ENCODE peak calls at places on chromosomes 3 and 15, in five cellular contexts. R is IMR-90, Y is H9, C is GM23248, K is neural progenitor cell. B is an unnamed sample.

GRCh38 chr3:37988931-37989525 is 1.6 kb upstream of the VILL start:
- DNase-seq in R (no peak), Y (no peak), C (no peak), K (no peak), B (no peak)

GRCh38 chr3:188037116-188037718 is 116.7 kb upstream of the LPP start:
- DNase-seq in R (peak; percentile 45), Y (peak; percentile 61), C (peak; percentile 58), K (peak; percentile 52), B (no peak)

GRCh38 chr3:155647988-155648591 is 96.8 kb downstream of the PLCH1 start:
- DNase-seq in R (no peak), Y (no peak), C (no peak), K (peak; percentile 27), B (no peak)

GRCh38 chr3:73520931-73521461 is 103.7 kb downstream of the PDZRN3 start:
- DNase-seq in R (peak; percentile 16), Y (no peak), C (peak; percentile 69), K (no peak), B (no peak)

GRCh38 chr3:14274999-14275961 is 96.7 kb downstream of the LSM3 start:
- DNase-seq in R (no peak), Y (peak; percentile 68), C (no peak), K (peak; percentile 70), B (peak; percentile 10)

GRCh38 chr3:43638594-43639447 is 17.0 kb upstream of the ANO10 start:
- DNase-seq in R (peak; percentile 34), Y (peak; percentile 44), C (peak; percentile 42), K (peak; percentile 6), B (no peak)

GRCh38 chr3:99805160-99805559 is 12.5 kb upstream of the CMSS1 start:
- DNase-seq in R (no peak), Y (no peak), C (no peak), K (no peak), B (no peak)

GRCh38 chr3:100136921-100137320 is 22.6 kb upstream of the FILIP1L start:
- DNase-seq in R (peak; percentile 38), Y (no peak), C (no peak), K (no peak), B (no peak)

GRCh38 chr3:49387721-49388120 is 24.1 kb downstream of the RHOA start:
- DNase-seq in R (peak; percentile 69), Y (no peak), C (peak; percentile 64), K (no peak), B (no peak)

GRCh38 chr15:67296188-67296587 is 41.6 kb downstream of the IQCH start:
- DNase-seq in R (no peak), Y (peak; percentile 52), C (no peak), K (peak; percentile 36), B (no peak)

GRCh38 chr3:50825841-50826240 is 151.1 kb downstream of the DOCK3 start:
- DNase-seq in R (no peak), Y (no peak), C (peak; percentile 34), K (no peak), B (no peak)

GRCh38 chr3:85481411-85482192 is 522.8 kb downstream of the CADM2 start:
- DNase-seq in R (no peak), Y (no peak), C (no peak), K (no peak), B (no peak)

GRCh38 chr15:39756806-39757522 is 25.7 kb downstream of the FSIP1 start:
- DNase-seq in R (peak; percentile 83), Y (no peak), C (peak; percentile 84), K (peak; percentile 85), B (no peak)

GRCh38 chr3:115792206-115792955 is 169.1 kb downstream of the GAP43 start:
- DNase-seq in R (peak; percentile 52), Y (no peak), C (peak; percentile 59), K (no peak), B (peak; percentile 14)

GRCh38 chr3:6229778-6230410 is 631.0 kb upstream of the GRM7 start:
- DNase-seq in R (no peak), Y (no peak), C (no peak), K (no peak), B (no peak)

GRCh38 chr3:116777181-116777840 is 67.7 kb downstream of the TUSC7 start:
- DNase-seq in R (peak; percentile 50), Y (no peak), C (peak; percentile 20), K (peak; percentile 51), B (no peak)

GRCh38 chr3:52520141-52520667 is 13.5 kb downstream of the NT5DC2 start:
- DNase-seq in R (no peak), Y (no peak), C (no peak), K (no peak), B (no peak)

GRCh38 chr3:13567684-13568514 is 19.0 kb downstream of the FBLN2 start:
- DNase-seq in R (no peak), Y (no peak), C (no peak), K (no peak), B (no peak)

GRCh38 chr3:188772886-188773285 is 398.9 kb upstream of the TPRG1 start:
- DNase-seq in R (peak; percentile 97), Y (no peak), C (peak; percentile 65), K (no peak), B (no peak)

GRCh38 chr3:185164428-185165217 is 11.8 kb upstream of the C3orf70 start:
- DNase-seq in R (no peak), Y (no peak), C (no peak), K (no peak), B (no peak)

GRCh38 chr3:71847794-71848193 is 62.8 kb upstream of the PROK2 start:
- DNase-seq in R (no peak), Y (no peak), C (no peak), K (no peak), B (no peak)

GRCh38 chr15:37880009-37880834 is 54.2 kb upstream of the TMCO5A start:
- DNase-seq in R (peak; percentile 75), Y (no peak), C (peak; percentile 67), K (peak; percentile 68), B (peak; percentile 4)

GRCh38 chr3:35659808-35660207 is 20.5 kb downstream of the ARPP21 start:
- DNase-seq in R (no peak), Y (no peak), C (no peak), K (peak; percentile 20), B (peak; percentile 72)

GRCh38 chr3:65884072-65884471 is 154.6 kb downstream of the MAGI1 start:
- DNase-seq in R (no peak), Y (no peak), C (no peak), K (no peak), B (no peak)

GRCh38 chr3:100088735-100089368 is 25.4 kb downstream of the FILIP1L start:
- DNase-seq in R (no peak), Y (no peak), C (no peak), K (no peak), B (no peak)

GRCh38 chr3:58369038-58369437 is 36.3 kb downstream of the PXK start:
- DNase-seq in R (no peak), Y (no peak), C (no peak), K (no peak), B (no peak)
- H4K20me1 ChIP-seq in R (peaks cover 13% of the 10 kb centered on the region), Y (no peaks in the 10 kb centered on the region), C (no peaks in the 10 kb centered on the region), K (no peaks in the 10 kb centered on the region), B (peaks cover 19% of the 10 kb centered on the region)

GRCh38 chr3:18499256-18499655 is 74.1 kb upstream of the SATB1 start:
- DNase-seq in R (no peak), Y (no peak), C (no peak), K (no peak), B (peak; percentile 67)
- H2AFZ ChIP-seq in R (no peak overlapping the region), Y (no peak overlapping the region), C (no peak overlapping the region), K (no peak overlapping the region), B (peak overlapping the region; percentile 41)

DNA sequence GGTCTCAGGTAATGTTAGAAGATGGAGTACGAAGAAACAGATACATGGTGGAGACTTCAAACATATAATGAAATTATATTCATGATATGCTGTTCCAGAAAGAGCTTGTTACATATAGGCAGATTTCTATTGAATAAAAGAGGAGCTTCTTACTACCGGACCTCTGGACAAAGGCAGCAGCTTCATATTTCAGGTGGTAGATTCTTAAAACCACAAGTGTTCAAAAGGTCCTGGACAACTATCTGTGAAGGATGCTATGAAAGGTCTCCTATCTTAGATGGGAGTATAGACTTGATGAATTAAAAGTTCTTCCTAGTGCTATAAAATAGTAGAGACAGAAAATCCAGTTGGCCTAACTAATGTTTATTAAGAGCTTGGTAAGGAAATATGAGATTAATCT is 43.2 kb downstream of the MYLK start:
- DNase-seq in R (no peak), Y (no peak), C (no peak), K (no peak), B (no peak)
- H3K9me3 ChIP-seq in R (peaks cover 20% of the 10 kb centered on the region), Y (no peaks in the 10 kb centered on the region), C (peaks cover 10% of the 10 kb centered on the region), K (peaks cover 28% of the 10 kb centered on the region), B (peaks cover 9% of the 10 kb centered on the region)

GRCh38 chr3:5151586-5151985 is 29.5 kb downstream of the ARL8B start:
- DNase-seq in R (no peak), Y (no peak), C (no peak), K (no peak), B (no peak)
- H4K20me1 ChIP-seq in R (peaks cover 54% of the 10 kb centered on the region), Y (no peaks in the 10 kb centered on the region), C (peaks cover 37% of the 10 kb centered on the region), K (no peaks in the 10 kb centered on the region), B (peaks cover 47% of the 10 kb centered on the region)

DNA sequence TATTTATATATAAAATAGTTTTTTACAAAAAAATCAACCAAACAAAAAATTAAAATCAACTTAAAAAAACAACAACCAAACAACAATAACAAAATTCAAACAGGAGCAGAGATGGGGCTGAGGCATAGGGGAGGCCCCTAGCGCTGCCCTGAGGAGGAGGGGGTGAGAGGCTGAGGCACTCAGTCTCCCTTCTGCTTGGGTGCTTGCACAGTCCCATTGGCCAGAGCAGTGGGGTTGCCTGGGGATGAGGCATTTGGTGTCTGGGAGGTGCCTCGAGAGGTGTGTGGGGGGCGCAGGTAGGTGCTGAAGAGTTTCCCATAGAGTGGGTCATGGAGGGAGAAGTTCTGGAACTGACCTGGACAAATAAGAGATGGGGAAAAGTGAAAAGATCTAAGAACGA is 8.0 kb downstream of the LPCAT4 start:
- DNase-seq in R (no peak), Y (no peak), C (no peak), K (no peak), B (no peak)
- H2AFZ ChIP-seq in R (no peak overlapping the region), Y (no peak overlapping the region), C (no peak overlapping the region), K (no peak overlapping the region), B (no peak overlapping the region)

DNA sequence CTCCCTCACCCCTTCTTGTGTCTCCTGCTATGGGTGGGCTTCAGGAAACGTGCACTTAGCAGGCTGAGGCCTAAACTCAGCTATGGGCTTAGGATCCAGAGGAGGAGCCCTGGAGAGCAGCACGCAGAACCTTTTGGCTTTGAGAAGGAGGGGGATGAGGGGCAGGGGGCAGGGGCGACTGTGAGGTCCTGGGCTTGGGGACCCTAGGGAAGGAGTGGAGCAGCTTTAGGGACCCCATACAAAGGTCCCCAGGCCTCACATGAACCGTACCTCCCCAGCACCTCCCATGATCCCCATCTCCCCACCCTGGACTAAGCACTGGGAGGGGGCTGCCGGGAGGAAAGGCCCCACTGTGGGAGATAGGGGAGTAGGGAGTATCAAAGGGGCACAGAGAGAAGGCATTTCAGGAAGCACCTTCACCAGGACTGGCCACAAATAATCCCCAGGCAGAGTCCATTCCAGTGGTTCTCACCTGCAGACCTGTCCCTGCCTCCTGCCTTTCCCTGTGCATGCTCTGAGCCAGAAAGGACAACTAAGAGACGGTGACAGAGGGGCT is 62.0 kb upstream of the KLF13 start:
- DNase-seq in R (no peak), Y (no peak), C (no peak), K (peak; percentile 1), B (no peak)
- H3K9me3 ChIP-seq in R (no peaks in the 10 kb centered on the region), Y (no peaks in the 10 kb centered on the region), C (no peaks in the 10 kb centered on the region), K (no peaks in the 10 kb centered on the region), B (no peaks in the 10 kb centered on the region)

GRCh38 chr3:30687930-30688570 is 81.6 kb downstream of the TGFBR2 start:
- DNase-seq in R (no peak), Y (no peak), C (no peak), K (no peak), B (no peak)
- H4K20me1 ChIP-seq in R (no peaks in the 10 kb centered on the region), Y (no peaks in the 10 kb centered on the region), C (no peaks in the 10 kb centered on the region), K (no peaks in the 10 kb centered on the region), B (no peaks in the 10 kb centered on the region)

B was measured in DND-41.